ENCODE peak calls at places on chromosomes 4 and X, in seven cellular contexts. F is stimulated activated CD4-positive, alpha-beta T cell treated with anti-CD3 and anti-CD28 coated beads, Interleukin-4, amount 100 ng/mL, for 48 hours; X is NCI-H1694; R is head of caudate nucleus; M is NCI-H1092 treated with DMSO at 0.1 percent for 48 hours; Y is iPS DF 6.9; L is T-helper 2 cell. O is an unnamed sample.

GRCh38 chrX:47366051-47366722 is 4.2 kb upstream of the ZNF157 start:
- DNase-seq in F (peak; percentile 52), X (peak; percentile 74), R (peak; percentile 77), M (peak; percentile 79), Y (peak; percentile 45), L (peak; percentile 45), O (no peak)

GRCh38 chr4:2638730-2639129 is 102.3 kb downstream of the FAM193A start:
- DNase-seq in F (no peak), X (no peak), R (no peak), M (no peak), Y (no peak), L (no peak), O (no peak)

GRCh38 chrX:10945463-10945862 is 165.7 kb upstream of the HCCS start:
- DNase-seq in F (no peak), X (no peak), R (no peak), M (no peak), Y (no peak), L (no peak), O (no peak)

GRCh38 chrX:13059676-13060499 is 15.5 kb upstream of the FAM9C start:
- DNase-seq in F (no peak), X (no peak), R (no peak), M (no peak), Y (no peak), L (no peak), O (no peak)

GRCh38 chr4:129806986-129807385 is 711.0 kb downstream of the C4orf33 start:
- DNase-seq in F (no peak), X (no peak), R (no peak), M (no peak), Y (no peak), L (no peak), O (no peak)

GRCh38 chr4:107379054-107379869 is 340.8 kb downstream of the PAPSS1 start:
- DNase-seq in F (no peak), X (no peak), R (no peak), M (no peak), Y (no peak), L (no peak), O (no peak)

GRCh38 chr4:52836653-52837052 is 25.5 kb upstream of the RASL11B start:
- DNase-seq in F (no peak), X (no peak), R (no peak), M (no peak), Y (no peak), L (no peak), O (no peak)

GRCh38 chr4:5192678-5193077 is 141.4 kb downstream of the STK32B start:
- DNase-seq in F (no peak), X (no peak), R (no peak), M (no peak), Y (no peak), L (no peak), O (no peak)

GRCh38 chr4:138535316-138535715 is 293.2 kb upstream of the SLC7A11 start:
- DNase-seq in F (no peak), X (no peak), R (no peak), M (no peak), Y (no peak), L (no peak), O (peak; percentile 8)

GRCh38 chr4:6414578-6414977 is 57.8 kb downstream of the PPP2R2C start:
- DNase-seq in F (no peak), X (no peak), R (no peak), M (no peak), Y (no peak), L (no peak), O (no peak)

GRCh38 chrX:46165411-46165810 is 379.8 kb downstream of the ZNF674 start:
- DNase-seq in F (no peak), X (no peak), R (no peak), M (no peak), Y (no peak), L (no peak), O (no peak)

GRCh38 chrX:20829665-20830481 is 544.3 kb upstream of the CNKSR2 start:
- DNase-seq in F (no peak), X (no peak), R (no peak), M (no peak), Y (no peak), L (no peak), O (peak; percentile 63)

GRCh38 chr4:73860175-73860574 is 7.1 kb downstream of the PF4V1 start:
- DNase-seq in F (no peak), X (no peak), R (no peak), M (no peak), Y (no peak), L (no peak), O (no peak)

GRCh38 chr4:112765317-112765989 is 128.5 kb downstream of the LARP7 start:
- DNase-seq in F (no peak), X (peak; percentile 23), R (no peak), M (peak; percentile 60), Y (no peak), L (no peak), O (no peak)

O was measured in SJSA1.